ENCODE peak calls at places on chromosomes 1 and 21, in four cellular contexts. Y is endothelial cell of umbilical vein, T is left ventricle myocardium inferior, Z is fibroblast of mammary gland. Q is an unnamed sample.

GRCh38 chr1:80293818-80294217 is 1287.3 kb upstream of the ADGRL4 start:
- DNase-seq in Y (no peak), T (no peak), Z (peak; percentile 1), Q (no peak)

GRCh38 chr1:180167721-180168467 is 13.2 kb downstream of the QSOX1 start:
- DNase-seq in Y (no peak), T (no peak), Z (no peak), Q (peak; percentile 93)

GRCh38 chr21:38831526-38832467 is 26.1 kb downstream of the ETS2 start:
- DNase-seq in Y (peak; percentile 18), T (peak; percentile 48), Z (peak; percentile 100), Q (peak; percentile 100)

GRCh38 chr21:29194847-29195246 is 64.4 kb downstream of the MAP3K7CL start:
- DNase-seq in Y (no peak), T (no peak), Z (no peak), Q (no peak)

GRCh38 chr1:24898909-24899439 is 31.1 kb downstream of the RUNX3 start:
- DNase-seq in Y (no peak), T (no peak), Z (no peak), Q (no peak)

GRCh38 chr1:232577809-232578208 is 52.1 kb downstream of the SIPA1L2 start:
- DNase-seq in Y (no peak), T (no peak), Z (no peak), Q (no peak)

GRCh38 chr1:85862456-85862855 is 154.2 kb upstream of the ZNHIT6 start:
- DNase-seq in Y (no peak), T (no peak), Z (peak; percentile 73), Q (no peak)

GRCh38 chr1:222798111-222798510 is 16.7 kb upstream of the DISP1 start:
- DNase-seq in Y (peak; percentile 51), T (no peak), Z (peak; percentile 60), Q (peak; percentile 84)

GRCh38 chr1:246836647-246837046 is 95.1 kb downstream of the AHCTF1 start:
- DNase-seq in Y (no peak), T (no peak), Z (no peak), Q (no peak)

GRCh38 chr1:67618285-67619018 is 66.5 kb upstream of the GADD45A start:
- DNase-seq in Y (peak; percentile 99), T (no peak), Z (peak; percentile 94), Q (peak; percentile 97)

GRCh38 chr1:224262373-224263054 is 67.5 kb downstream of the NVL start:
- DNase-seq in Y (peak; percentile 89), T (no peak), Z (no peak), Q (no peak)

GRCh38 chr1:24704411-24705259 is 40.6 kb upstream of the CLIC4 start:
- DNase-seq in Y (peak; percentile 58), T (no peak), Z (peak; percentile 98), Q (peak; percentile 92)

GRCh38 chr1:195717651-195718050 is 890.6 kb downstream of the KCNT2 start:
- DNase-seq in Y (no peak), T (no peak), Z (peak; percentile 31), Q (peak; percentile 9)

GRCh38 chr1:36369061-36369470 is 16.7 kb downstream of the STK40 start:
- DNase-seq in Y (peak; percentile 77), T (peak; percentile 72), Z (peak; percentile 63), Q (peak; percentile 45)

GRCh38 chr1:60255565-60255964 is 182.0 kb upstream of the C1orf87 start:
- DNase-seq in Y (peak; percentile 16), T (no peak), Z (peak; percentile 55), Q (peak; percentile 72)

GRCh38 chr1:15436881-15437449 is 1.3 kb upstream of the CTRC start:
- DNase-seq in Y (no peak), T (no peak), Z (no peak), Q (no peak)

GRCh38 chr1:58477390-58477789 is 69.1 kb downstream of the OMA1 start:
- DNase-seq in Y (no peak), T (no peak), Z (no peak), Q (peak; percentile 32)

GRCh38 chr1:192311281-192311680 is 5.5 kb upstream of the RGS21 start:
- DNase-seq in Y (peak; percentile 84), T (no peak), Z (peak; percentile 51), Q (peak; percentile 38)

GRCh38 chr1:81689531-81689941 is 111.2 kb upstream of the ADGRL2 start:
- DNase-seq in Y (no peak), T (no peak), Z (peak; percentile 93), Q (peak; percentile 56)

GRCh38 chr1:84689514-84690396 is 506 bp downstream of the SSX2IP start:
- DNase-seq in Y (peak; percentile 50), T (peak; percentile 50), Z (no peak), Q (peak; percentile 31)

DNA sequence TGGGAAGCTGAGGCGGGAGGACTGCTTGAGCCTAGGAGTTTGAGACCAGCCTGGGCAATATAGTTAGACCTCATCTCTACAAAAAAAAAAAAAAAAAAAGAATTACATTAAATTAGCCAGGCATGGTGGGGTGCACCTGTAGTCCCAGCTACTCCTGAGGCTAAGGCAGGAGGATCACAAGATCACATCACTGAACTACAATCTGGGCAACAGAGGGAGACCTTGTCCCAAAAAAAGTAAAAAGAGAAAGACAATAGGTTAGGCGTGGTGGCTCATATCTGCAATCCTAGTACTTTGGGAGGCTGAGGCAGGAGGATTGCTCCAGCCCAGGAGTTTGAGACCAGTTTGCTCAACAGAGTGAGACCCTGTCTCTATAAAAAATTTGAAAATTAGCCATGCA is 130.3 kb downstream of the TIAM1 start:
- DNase-seq in Y (no peak), T (no peak), Z (no peak), Q (peak; percentile 17)
- TF ChIP-seq CTCF in Y (no peak), T (no peak), Z (no peak), Q (peak; percentile 23)

GRCh38 chr1:185934476-185935189 is 200.4 kb downstream of the HMCN1 start:
- DNase-seq in Y (no peak), T (no peak), Z (peak; percentile 89), Q (peak; percentile 67)
- H3K4me3 ChIP-seq in Y (no peak overlapping the region), T (no peak overlapping the region), Z (no peak overlapping the region), Q (no peak overlapping the region)

DNA sequence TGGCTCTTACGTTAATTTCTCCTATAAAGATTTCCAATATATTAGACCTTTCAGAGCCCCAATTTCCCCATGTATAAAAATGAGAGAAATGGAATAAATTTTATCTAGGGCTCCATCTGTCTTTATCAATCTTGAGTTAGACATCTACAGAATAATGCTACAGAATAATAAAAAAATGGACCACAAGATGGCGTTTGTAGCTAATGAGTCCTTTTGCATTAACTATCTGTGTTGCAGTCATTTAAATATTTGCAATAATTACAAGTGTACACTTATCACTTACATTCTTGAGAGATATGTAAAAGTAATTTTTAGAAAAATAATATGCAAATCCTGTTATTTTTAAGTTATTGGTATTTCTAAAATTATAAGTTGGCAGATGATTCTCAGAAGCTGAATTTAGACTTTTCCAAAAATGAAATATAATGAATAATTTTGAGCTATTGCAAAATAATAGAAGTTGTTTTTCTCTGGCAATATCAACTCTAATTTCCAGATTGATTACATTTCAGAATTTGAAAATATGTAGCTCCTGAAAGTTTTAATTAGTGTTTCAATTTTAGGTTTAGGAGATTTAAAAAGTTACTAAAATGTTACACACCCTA is 87.7 kb downstream of the SNX7 start:
- DNase-seq in Y (peak; percentile 32), T (no peak), Z (peak; percentile 30), Q (peak; percentile 49)
- TF ChIP-seq CTCF in Y (peak; percentile 10), T (peak; percentile 49), Z (peak; percentile 44), Q (peak; percentile 18)

GRCh38 chr1:37476087-37476452 is 1.7 kb downstream of the ZC3H12A start:
- DNase-seq in Y (no peak), T (no peak), Z (no peak), Q (no peak)
- H3K4me3 ChIP-seq in Y (peak overlapping the region; percentile 69), T (peak overlapping the region; percentile 83), Z (peak overlapping the region; percentile 66), Q (peak overlapping the region; percentile 80)

GRCh38 chr1:221695346-221695745 is 46.5 kb downstream of the DUSP10 start:
- DNase-seq in Y (no peak), T (no peak), Z (no peak), Q (no peak)

GRCh38 chr1:221692643-221693042 is 49.2 kb downstream of the DUSP10 start:
- DNase-seq in Y (no peak), T (no peak), Z (no peak), Q (no peak)

GRCh38 chr1:221691320-221691719 is 50.6 kb downstream of the DUSP10 start:
- DNase-seq in Y (no peak), T (no peak), Z (no peak), Q (no peak)

GRCh38 chr1:221694109-221694508 is 47.8 kb downstream of the DUSP10 start:
- DNase-seq in Y (no peak), T (no peak), Z (no peak), Q (no peak)

DNA sequence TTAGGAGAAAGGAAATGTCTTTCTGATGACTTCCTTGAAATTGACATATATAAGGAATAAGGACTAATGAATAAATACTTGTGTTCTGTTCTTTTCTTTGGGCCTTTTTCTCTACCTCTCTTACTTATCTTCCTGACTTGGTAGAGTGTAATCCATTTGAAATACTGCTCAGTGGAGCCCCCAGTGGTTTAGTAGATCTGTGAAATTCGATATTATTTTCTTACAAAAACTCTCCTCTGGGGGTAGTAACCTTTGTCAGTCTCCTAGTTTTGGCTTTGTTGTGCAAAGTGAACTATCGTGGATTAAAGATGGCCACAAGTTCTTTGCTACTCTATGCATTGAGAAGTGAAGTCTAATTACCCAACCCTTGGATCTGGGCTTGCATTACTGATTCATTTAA is 48.8 kb downstream of the DUSP10 start:
- DNase-seq in Y (no peak), T (no peak), Z (no peak), Q (no peak)
- TF ChIP-seq CTCF in Y (no peak), T (no peak), Z (peak; percentile 8), Q (no peak)

GRCh38 chr21:35026617-35027557 is 22.2 kb downstream of the RUNX1 start:
- DNase-seq in Y (peak; percentile 11), T (peak; percentile 68), Z (no peak), Q (peak; percentile 15)
- H3K4me3 ChIP-seq in Y (no peak overlapping the region), T (peak overlapping the region; percentile 41), Z (no peak overlapping the region), Q (peak overlapping the region; percentile 11)

DNA sequence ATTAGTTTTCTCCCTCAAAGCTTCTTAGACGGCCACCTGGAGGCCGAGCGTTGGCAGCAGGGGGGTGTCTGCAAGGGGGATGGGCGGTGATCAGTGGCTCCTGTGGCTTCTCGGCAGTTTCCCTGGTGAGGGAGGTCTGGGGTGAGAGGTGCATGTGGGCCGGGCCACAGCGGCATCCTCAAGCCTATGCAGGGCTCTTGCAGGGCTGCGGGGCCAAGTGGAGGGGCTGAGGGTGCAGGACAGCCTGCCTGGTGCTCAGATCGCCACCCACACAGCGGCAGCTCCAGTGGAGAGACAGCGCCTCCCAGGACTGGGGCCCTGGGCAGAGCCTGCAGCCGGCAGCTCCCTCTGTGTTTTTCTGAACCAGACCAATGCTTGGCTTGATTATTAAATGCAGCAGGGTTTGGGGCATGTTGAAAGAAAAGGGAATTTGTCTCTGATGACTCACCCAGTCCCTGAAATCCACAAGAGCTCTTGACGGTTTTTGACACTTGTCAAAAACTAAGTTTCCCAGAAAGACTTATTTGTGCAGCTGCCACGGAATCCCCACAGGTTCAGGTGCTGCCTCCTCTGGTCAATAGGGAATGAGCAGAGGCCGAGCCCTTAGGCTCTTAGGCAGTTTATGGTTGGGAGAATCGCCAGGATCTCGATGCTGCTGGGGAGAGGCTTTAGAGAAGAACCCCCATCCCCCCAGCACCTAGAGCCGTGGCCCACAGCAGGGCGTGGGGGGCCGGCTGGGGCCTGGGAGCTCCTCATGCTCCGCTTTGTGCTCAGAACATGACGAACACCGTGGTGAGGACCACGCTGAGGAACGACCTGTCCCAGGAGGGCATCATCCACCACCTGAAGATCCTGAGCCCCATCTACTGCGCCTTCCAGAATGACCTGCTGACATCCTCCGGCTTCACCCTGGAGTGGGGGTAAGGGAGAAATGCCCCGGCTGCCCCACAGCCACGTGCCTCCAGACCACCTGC is 54.7 kb downstream of the UMODL1 start:
- DNase-seq in Y (no peak), T (no peak), Z (peak; percentile 64), Q (peak; percentile 35)
- TF ChIP-seq CTCF in Y (no peak), T (no peak), Z (peak; percentile 22), Q (peak; percentile 39)

GRCh38 chr1:189987509-189987908 is 490.2 kb downstream of the BRINP3 start:
- DNase-seq in Y (no peak), T (no peak), Z (no peak), Q (no peak)
- H3K4me3 ChIP-seq in Y (no peak overlapping the region), T (no peak overlapping the region), Z (no peak overlapping the region), Q (no peak overlapping the region)